ENCODE peak calls at places on chromosomes 11 and 22, in four cellular contexts. W, T, F and S are unnamed samples.

GRCh38 chr22:31659246-31659645 is 2.8 kb downstream of the PISD start:
- DNase-seq in W (no peak), T (peak), F (no peak), S (no peak)

GRCh38 chr11:123457187-123457770 is 27.2 kb downstream of the GRAMD1B start:
- DNase-seq in W (peak), T (no peak), F (no peak), S (no peak)

GRCh38 chr11:62500066-62501035 is 46.3 kb downstream of the AHNAK start:
- DNase-seq in W (peak), T (no peak), F (no peak), S (no peak)

GRCh38 chr11:1514349-1515061 is 27.9 kb upstream of the MOB2 start:
- DNase-seq in W (no peak), T (no peak), F (no peak), S (no peak)

GRCh38 chr22:19066531-19067271 is 55.5 kb downstream of the DGCR2 start:
- DNase-seq in W (no peak), T (peak), F (peak), S (no peak)

GRCh38 chr22:20995329-20996030 is 6.4 kb downstream of the THAP7 start:
- DNase-seq in W (no peak), T (no peak), F (no peak), S (no peak)

GRCh38 chr22:49305215-49305965 is 522.3 kb downstream of the BRD1 start:
- DNase-seq in W (peak), T (no peak), F (peak), S (peak)

GRCh38 chr11:3642071-3642951 is 519 bp upstream of the ART5 start:
- DNase-seq in W (peak), T (peak), F (peak), S (peak)

GRCh38 chr22:19756288-19757128 is 4.1 kb upstream of the TBX1 start:
- DNase-seq in W (peak), T (peak), F (peak), S (no peak)

GRCh38 chr11:20362481-20362880 is 1.0 kb upstream of the HTATIP2 start:
- DNase-seq in W (no peak), T (no peak), F (no peak), S (no peak)

GRCh38 chr22:44584256-44584902 is 86.3 kb upstream of the RTL6 start:
- DNase-seq in W (no peak), T (no peak), F (no peak), S (no peak)

GRCh38 chr22:35464399-35464798 is 64.5 kb downstream of the MCM5 start:
- DNase-seq in W (no peak), T (no peak), F (no peak), S (no peak)

GRCh38 chr22:41561335-41561734 is 525 bp downstream of the CSDC2 start:
- DNase-seq in W (no peak), T (no peak), F (no peak), S (no peak)

GRCh38 chr11:64284048-64284961 is at the start of gene BAD:
- DNase-seq in W (peak), T (peak), F (peak), S (peak)

GRCh38 chr11:113540416-113541330 is 65.5 kb upstream of the DRD2 start:
- DNase-seq in W (no peak), T (no peak), F (no peak), S (no peak)